ENCODE peak calls at places on chromosomes 1 and 21, in ten cellular contexts. N is GM06990; K is endothelial cell of umbilical vein; R is Caco-2; F is fibroblast of lung; C is adrenal gland; J is H1; Q is naive thymus-derived CD4-positive, alpha-beta T cell; D is AG04450; E is sigmoid colon. X is an unnamed sample.

GRCh38 chr1:11383553-11384169 is 95.3 kb upstream of the DISP3 start:
- DNase-seq in N (no peak), K (no peak), R (no peak), F (peak), C (no peak), J (no peak), Q (no peak), D (no peak), E (no peak), X (peak)

GRCh38 chr1:186828612-186829542 is at the start of gene PLA2G4A:
- DNase-seq in N (no peak), K (peak), R (peak), F (peak), C (peak), J (no peak), Q (no peak), D (no peak), E (peak), X (peak)

GRCh38 chr1:170685166-170685565 is 21.2 kb downstream of the PRRX1 start:
- DNase-seq in N (no peak), K (no peak), R (no peak), F (peak), C (no peak), J (no peak), Q (no peak), D (no peak), E (no peak), X (no peak)

GRCh38 chr1:1419812-1420653 is 1.0 kb downstream of the ANKRD65 start:
- DNase-seq in N (no peak), K (no peak), R (no peak), F (no peak), C (no peak), J (no peak), Q (no peak), D (no peak), E (no peak), X (no peak)

GRCh38 chr1:113101588-113101987 is 28.6 kb downstream of the LRIG2 start:
- DNase-seq in N (no peak), K (no peak), R (no peak), F (peak), C (no peak), J (no peak), Q (no peak), D (no peak), E (no peak), X (no peak)

GRCh38 chr1:156146006-156146748 is 7.2 kb upstream of the SEMA4A start:
- DNase-seq in N (peak), K (peak), R (no peak), F (peak), C (peak), J (no peak), Q (no peak), D (peak), E (no peak), X (peak)

GRCh38 chr1:34547043-34547674 is 207.7 kb upstream of the GJB5 start:
- DNase-seq in N (no peak), K (no peak), R (peak), F (no peak), C (no peak), J (peak), Q (no peak), D (no peak), E (no peak), X (peak)

GRCh38 chr1:201511925-201512539 is 5.1 kb upstream of the CSRP1 start:
- DNase-seq in N (peak), K (peak), R (no peak), F (no peak), C (peak), J (no peak), Q (no peak), D (no peak), E (peak), X (no peak)

GRCh38 chr1:53982034-53982761 is 35.8 kb downstream of the LDLRAD1 start:
- DNase-seq in N (no peak), K (peak), R (peak), F (peak), C (peak), J (peak), Q (no peak), D (peak), E (no peak), X (no peak)

GRCh38 chr1:201808633-201808990 is 20.3 kb upstream of the IPO9 start:
- DNase-seq in N (no peak), K (no peak), R (no peak), F (no peak), C (no peak), J (no peak), Q (no peak), D (no peak), E (no peak), X (no peak)

GRCh38 chr21:34730756-34731445 is 62.1 kb downstream of the CLIC6 start:
- DNase-seq in N (no peak), K (no peak), R (no peak), F (no peak), C (no peak), J (no peak), Q (no peak), D (no peak), E (no peak), X (no peak)

GRCh38 chr1:85583355-85584263 is 3.0 kb downstream of the CCN1 start:
- DNase-seq in N (no peak), K (peak), R (no peak), F (peak), C (no peak), J (no peak), Q (no peak), D (no peak), E (no peak), X (no peak)

GRCh38 chr1:171418546-171418945 is 66.8 kb upstream of the PRRC2C start:
- DNase-seq in N (no peak), K (no peak), R (no peak), F (no peak), C (no peak), J (no peak), Q (no peak), D (no peak), E (no peak), X (no peak)

GRCh38 chr1:23589506-23589872 is 30.2 kb upstream of the ID3 start:
- DNase-seq in N (no peak), K (no peak), R (no peak), F (no peak), C (no peak), J (no peak), Q (no peak), D (no peak), E (no peak), X (no peak)

GRCh38 chr1:221174598-221174997 is 295.4 kb downstream of the HLX start:
- DNase-seq in N (no peak), K (no peak), R (no peak), F (peak), C (no peak), J (peak), Q (no peak), D (no peak), E (no peak), X (no peak)

GRCh38 chr1:168520052-168520751 is 23.6 kb downstream of the XCL2 start:
- DNase-seq in N (peak), K (no peak), R (no peak), F (no peak), C (no peak), J (no peak), Q (no peak), D (no peak), E (no peak), X (peak)

GRCh38 chr1:197951617-197952175 is 34.5 kb downstream of the LHX9 start:
- DNase-seq in N (no peak), K (no peak), R (no peak), F (no peak), C (no peak), J (no peak), Q (no peak), D (no peak), E (no peak), X (no peak)

GRCh38 chr1:40258445-40258769 is 371 bp downstream of the ZMPSTE24 start:
- DNase-seq in N (no peak), K (peak), R (no peak), F (peak), C (no peak), J (no peak), Q (no peak), D (no peak), E (no peak), X (no peak)

GRCh38 chr1:236868625-236869467 is 73.8 kb downstream of the MTR start:
- DNase-seq in N (peak), K (peak), R (no peak), F (peak), C (peak), J (peak), Q (no peak), D (peak), E (no peak), X (peak)

DNA sequence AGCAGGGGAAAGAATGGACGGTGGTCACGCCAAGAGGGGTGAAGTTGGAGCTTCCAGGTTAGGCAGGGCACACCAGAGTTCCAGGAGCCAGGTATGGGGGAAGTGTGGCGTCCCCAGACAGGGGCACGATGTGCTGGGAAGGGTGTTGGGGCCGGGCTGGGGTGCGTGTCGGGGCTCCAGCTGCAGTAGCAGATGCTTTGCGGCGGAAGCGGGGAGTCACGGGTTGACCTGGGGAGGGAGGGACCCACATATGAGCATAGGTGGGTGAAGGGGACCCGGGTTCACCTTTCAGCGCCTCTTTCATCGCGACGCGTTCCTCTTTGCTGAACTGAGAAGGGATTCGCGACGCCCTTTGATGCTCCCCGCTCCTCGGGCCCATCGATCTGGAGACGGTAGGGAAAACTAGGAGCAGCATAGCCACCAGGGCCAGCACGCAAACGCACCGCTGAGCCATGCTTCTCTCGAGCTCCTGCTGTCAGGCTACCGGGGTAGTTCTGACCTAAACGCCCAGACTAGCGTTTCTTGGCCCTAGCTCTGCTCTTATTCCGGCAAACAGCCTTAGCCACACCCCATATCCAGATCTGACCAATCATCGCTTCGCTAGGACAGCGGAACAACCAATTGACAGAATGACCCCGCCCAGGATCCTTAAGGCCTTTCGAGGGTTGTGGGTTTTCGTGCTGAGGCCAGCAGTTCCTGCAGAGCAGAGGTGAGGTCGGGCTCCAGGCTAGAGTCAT is at the start of gene PM20D1:
- DNase-seq in N (peak), K (peak), R (peak), F (peak), C (peak), J (peak), Q (peak), D (peak), E (peak), X (no peak)
- H3K4me3 ChIP-seq in N (peak), K (no peak), R (peak), F (peak), C (no peak), J (no peak), Q (peak), D (peak), E (peak), X (no peak)

GRCh38 chr1:226886142-226886901 is 15.9 kb downstream of the PSEN2 start:
- DNase-seq in N (no peak), K (no peak), R (no peak), F (no peak), C (no peak), J (no peak), Q (no peak), D (no peak), E (no peak), X (no peak)
- H3K4me3 ChIP-seq in N (no peak), K (no peak), R (no peak), F (no peak), C (no peak), J (no peak), Q (no peak), D (no peak), E (no peak), X (no peak)

DNA sequence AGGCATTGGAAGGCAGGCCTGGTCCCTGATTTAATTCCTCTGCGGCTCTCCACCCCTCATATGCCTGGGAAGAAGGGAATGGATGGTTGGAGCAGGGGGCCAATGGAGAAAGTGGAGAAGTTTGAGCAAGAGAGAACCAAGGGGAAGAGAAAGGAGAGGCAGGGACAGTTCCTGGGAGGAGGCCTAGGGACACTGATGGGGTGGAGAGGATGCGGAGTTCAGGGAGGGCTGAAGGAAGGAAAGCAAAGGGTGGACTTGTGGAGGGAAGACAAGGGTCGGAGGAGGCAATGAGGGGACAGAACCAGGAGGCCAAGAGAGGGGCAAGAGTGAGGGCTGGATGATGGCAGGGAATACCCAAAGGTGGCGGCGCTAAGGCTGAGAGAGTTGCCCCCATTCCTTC is 7.1 kb downstream of the ZBTB7B start:
- DNase-seq in N (no peak), K (no peak), R (no peak), F (no peak), C (peak), J (no peak), Q (no peak), D (no peak), E (no peak), X (no peak)
- H3K4me3 ChIP-seq in N (no peak), K (no peak), R (no peak), F (no peak), C (no peak), J (no peak), Q (peak), D (no peak), E (no peak), X (no peak)

GRCh38 chr21:36429672-36430546 is 44.7 kb downstream of the CHAF1B start:
- DNase-seq in N (peak), K (peak), R (peak), F (peak), C (peak), J (peak), Q (peak), D (peak), E (peak), X (peak)
- H3K4me3 ChIP-seq in N (peak), K (peak), R (no peak), F (peak), C (no peak), J (no peak), Q (peak), D (peak), E (peak), X (no peak)

GRCh38 chr1:28517649-28517999 is 11.8 kb downstream of the RCC1 start:
- DNase-seq in N (no peak), K (no peak), R (no peak), F (peak), C (no peak), J (no peak), Q (no peak), D (no peak), E (no peak), X (no peak)
- H3K4me3 ChIP-seq in N (peak), K (no peak), R (peak), F (peak), C (no peak), J (peak), Q (peak), D (peak), E (peak), X (peak)

GRCh38 chr1:109863699-109864062 is 47.0 kb upstream of the CSF1 start:
- DNase-seq in N (no peak), K (no peak), R (no peak), F (no peak), C (peak), J (no peak), Q (no peak), D (no peak), E (no peak), X (no peak)
- H3K4me3 ChIP-seq in N (no peak), K (no peak), R (no peak), F (no peak), C (no peak), J (no peak), Q (no peak), D (no peak), E (no peak), X (no peak)

DNA sequence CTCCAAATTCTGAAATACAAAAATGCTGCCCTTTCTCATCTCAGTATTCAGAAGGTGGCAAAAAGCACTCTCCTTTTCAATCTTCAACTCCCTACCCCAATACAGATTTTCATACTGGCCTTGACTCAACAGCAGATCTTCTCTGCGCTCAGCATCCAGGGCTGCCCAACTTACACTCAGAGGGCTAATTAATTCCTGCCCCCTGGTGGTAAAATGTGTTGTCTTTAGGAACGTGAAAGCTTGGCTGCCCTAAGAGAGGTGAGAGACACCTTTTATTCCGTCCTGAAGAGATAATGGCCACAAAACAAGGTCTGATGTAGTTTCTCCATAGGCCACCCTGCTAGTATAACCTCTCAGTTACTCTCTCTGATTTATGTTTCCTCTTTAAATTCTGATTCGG is 25.0 kb downstream of the KRTAP24-1 start:
- DNase-seq in N (no peak), K (no peak), R (no peak), F (no peak), C (no peak), J (no peak), Q (no peak), D (no peak), E (no peak), X (peak)
- H3K4me3 ChIP-seq in N (no peak), K (no peak), R (no peak), F (no peak), C (no peak), J (no peak), Q (no peak), D (no peak), E (no peak), X (no peak)

GRCh38 chr1:27574871-27575831 is 28.8 kb downstream of the AHDC1 start:
- DNase-seq in N (no peak), K (peak), R (peak), F (peak), C (peak), J (no peak), Q (no peak), D (peak), E (peak), X (no peak)

GRCh38 chr1:27575861-27576331 is 28.0 kb downstream of the AHDC1 start:
- DNase-seq in N (no peak), K (peak), R (peak), F (peak), C (peak), J (no peak), Q (no peak), D (no peak), E (peak), X (no peak)

GRCh38 chr1:27572679-27573426 is 31.1 kb downstream of the AHDC1 start:
- DNase-seq in N (no peak), K (no peak), R (no peak), F (peak), C (peak), J (no peak), Q (no peak), D (no peak), E (peak), X (no peak)

GRCh38 chr1:27572019-27572678 is 31.8 kb downstream of the AHDC1 start:
- DNase-seq in N (no peak), K (no peak), R (no peak), F (no peak), C (no peak), J (no peak), Q (no peak), D (no peak), E (peak), X (no peak)

DNA sequence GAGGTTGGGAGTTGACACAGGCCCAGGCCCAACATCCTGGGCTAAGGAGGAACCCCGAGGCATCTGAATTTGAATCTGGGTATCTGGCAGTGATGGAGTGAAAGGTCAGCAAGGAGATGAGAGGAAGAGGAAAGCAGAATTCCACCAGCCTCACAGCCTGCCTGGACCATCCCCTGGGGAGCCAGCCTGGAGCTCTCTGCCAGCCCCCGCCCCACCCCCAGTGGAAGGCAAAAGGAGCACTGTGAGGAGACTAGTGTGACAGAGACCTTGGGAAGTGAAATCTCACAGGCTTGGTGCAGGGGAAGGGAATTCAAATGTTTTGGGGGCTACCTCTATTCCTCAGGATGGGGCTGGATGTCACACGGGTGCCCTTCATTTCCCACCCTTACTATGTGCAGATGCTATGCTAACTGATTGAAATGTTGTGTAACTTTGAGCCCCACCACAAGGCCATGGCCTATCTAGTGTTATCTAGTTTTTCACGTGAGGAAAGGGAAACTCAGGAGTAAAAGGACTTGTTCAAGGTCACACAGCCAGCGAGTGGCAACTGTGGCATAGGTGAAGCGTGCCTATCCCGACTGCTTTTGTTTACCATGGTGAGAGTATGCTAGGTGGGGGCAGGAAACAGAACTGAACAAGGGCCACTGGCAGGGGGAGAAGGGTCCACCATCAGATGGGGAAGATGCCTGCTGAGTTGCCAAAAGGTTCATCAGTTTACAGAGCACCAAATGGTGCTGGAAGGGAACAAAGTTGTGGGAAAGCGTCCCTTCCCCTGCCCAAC is 29.8 kb downstream of the AHDC1 start:
- DNase-seq in N (no peak), K (no peak), R (no peak), F (no peak), C (no peak), J (no peak), Q (no peak), D (no peak), E (no peak), X (no peak)
- H3K4me3 ChIP-seq in N (no peak), K (no peak), R (peak), F (no peak), C (no peak), J (peak), Q (no peak), D (no peak), E (peak), X (no peak)

X was measured in Jurkat, Clone E6-1.